ENCODE peak calls at places on chromosomes 12 and 14, in six cellular contexts. G is CD8-positive, alpha-beta T cell; T is tibial artery; J is endothelial cell of umbilical vein; A is astrocyte; U is naive thymus-derived CD4-positive, alpha-beta T cell. K is an unnamed sample. For H3K9me3 and H3K27me3, the result is how much of the 10 kb centered on the place peaks cover.

GRCh38 chr14:73463411-73463810 is 5.1 kb upstream of the NUMB start:
- DNase-seq in G (no peak), T (peak), J (peak), A (peak), U (no peak), K (no peak)

GRCh38 chr12:129696405-129696804 is 207.4 kb downstream of the TMEM132D start:
- DNase-seq in G (no peak), T (no peak), J (no peak), A (no peak), U (no peak), K (no peak)

GRCh38 chr12:100988278-100988625 is 193.7 kb downstream of the ANO4 start:
- DNase-seq in G (no peak), T (no peak), J (no peak), A (no peak), U (no peak), K (no peak)

GRCh38 chr12:69966409-69966808 is 141.4 kb downstream of the MYRFL start:
- DNase-seq in G (no peak), T (peak), J (no peak), A (peak), U (no peak), K (no peak)

GRCh38 chr12:89087149-89087834 is 265.0 kb downstream of the DUSP6 start:
- DNase-seq in G (no peak), T (no peak), J (peak), A (no peak), U (no peak), K (no peak)

GRCh38 chr12:127158385-127159061 is 1108.4 kb upstream of the TMEM132C start:
- DNase-seq in G (no peak), T (no peak), J (no peak), A (no peak), U (no peak), K (no peak)

GRCh38 chr12:107580750-107581529 is 104.7 kb upstream of the PWP1 start:
- DNase-seq in G (no peak), T (no peak), J (no peak), A (no peak), U (no peak), K (no peak)

GRCh38 chr14:24171422-24172260 is at the start of gene REC8:
- DNase-seq in G (peak), T (peak), J (peak), A (peak), U (peak), K (no peak)

DNA sequence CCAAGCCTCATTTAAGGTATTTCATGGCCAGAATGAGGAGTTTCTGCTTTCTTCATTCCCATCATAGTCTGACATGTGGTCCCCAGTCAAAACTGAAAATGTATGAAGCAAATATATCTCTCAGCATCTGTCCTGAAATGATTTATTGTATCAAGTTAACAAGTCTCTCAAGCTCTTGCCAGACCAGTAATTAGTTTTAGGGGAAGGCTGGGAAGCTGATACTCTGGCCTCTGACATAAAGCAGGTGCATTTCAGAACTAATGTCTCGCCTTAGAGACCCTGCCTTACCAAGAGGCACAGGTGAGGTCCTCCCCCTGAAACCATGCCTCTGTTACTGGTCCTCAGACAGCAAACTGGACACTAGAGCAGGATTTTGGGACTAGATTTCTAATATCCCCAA is 266.5 kb downstream of the SLC15A4 start:
- DNase-seq in G (no peak), T (no peak), J (no peak), A (no peak), U (no peak), K (no peak)
- H3K9me3 ChIP-seq in G (under half), T (under half), J (under half), A (under half), U (under half), K (under half)

DNA sequence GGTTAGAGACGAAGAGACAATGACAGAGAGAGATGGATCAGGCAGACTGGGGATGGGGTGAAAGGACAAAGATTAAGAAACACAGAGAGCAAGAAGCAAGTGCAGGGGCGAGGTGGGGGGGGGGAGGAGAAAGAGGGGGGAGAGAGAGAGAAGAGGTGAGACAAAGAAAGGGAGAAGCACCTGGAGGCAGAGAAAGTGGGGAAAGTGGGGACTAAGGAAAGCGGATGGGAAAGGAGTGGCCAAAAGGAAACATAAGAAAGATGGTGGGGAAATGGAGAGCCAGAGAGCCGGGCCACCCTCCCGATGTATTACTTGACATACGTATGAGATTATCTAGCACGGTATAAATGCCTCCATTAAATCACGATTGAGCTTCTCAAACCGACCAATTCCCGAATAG is 18.5 kb upstream of the TBX3 start:
- DNase-seq in G (no peak), T (no peak), J (no peak), A (no peak), U (no peak), K (no peak)
- H3K27me3 ChIP-seq in G (under half), T (under half), J (under half), A (half or more), U (under half), K (under half)

DNA sequence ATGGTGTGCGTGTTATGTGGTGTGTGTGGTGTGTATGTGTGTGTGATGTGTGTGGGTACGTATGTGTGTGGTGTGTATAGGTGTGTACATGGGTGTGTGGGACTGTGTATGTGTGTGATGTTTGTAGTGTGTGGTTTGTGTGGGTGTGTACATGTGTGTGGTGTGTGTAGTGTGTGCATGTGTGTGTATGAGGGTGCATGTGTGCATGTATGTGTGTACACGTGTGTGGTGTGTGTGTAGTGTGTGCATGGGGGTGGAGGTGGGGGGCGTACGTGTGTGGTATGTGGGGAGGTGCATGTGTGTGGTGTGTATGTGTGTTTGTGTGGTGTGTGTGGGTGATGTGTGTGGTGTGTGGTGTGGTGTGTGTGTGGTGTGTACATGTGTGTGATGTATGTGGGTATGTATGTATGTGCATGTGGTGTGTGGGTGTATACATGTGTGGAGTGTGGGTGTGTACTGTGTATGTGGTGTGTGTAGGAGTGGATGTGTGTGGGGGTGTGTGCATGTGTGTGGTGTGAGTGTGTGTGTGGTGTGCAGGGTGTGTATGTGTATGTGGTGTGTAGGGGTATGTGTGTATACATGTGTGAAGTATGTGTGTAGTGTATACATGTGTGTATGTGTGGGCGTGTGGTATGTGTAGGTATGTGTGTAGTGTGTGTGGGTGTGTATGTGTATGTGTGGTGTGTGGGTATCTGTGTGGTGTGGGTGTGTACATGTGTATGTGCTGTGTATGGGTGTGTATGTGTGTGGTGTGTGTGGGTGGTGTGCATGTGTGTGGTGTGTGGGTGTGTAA is 119.8 kb upstream of the GSC start:
- DNase-seq in G (no peak), T (no peak), J (no peak), A (no peak), U (no peak), K (no peak)
- H3K9me3 ChIP-seq in G (under half), T (under half), J (under half), A (under half), U (under half), K (under half)

DNA sequence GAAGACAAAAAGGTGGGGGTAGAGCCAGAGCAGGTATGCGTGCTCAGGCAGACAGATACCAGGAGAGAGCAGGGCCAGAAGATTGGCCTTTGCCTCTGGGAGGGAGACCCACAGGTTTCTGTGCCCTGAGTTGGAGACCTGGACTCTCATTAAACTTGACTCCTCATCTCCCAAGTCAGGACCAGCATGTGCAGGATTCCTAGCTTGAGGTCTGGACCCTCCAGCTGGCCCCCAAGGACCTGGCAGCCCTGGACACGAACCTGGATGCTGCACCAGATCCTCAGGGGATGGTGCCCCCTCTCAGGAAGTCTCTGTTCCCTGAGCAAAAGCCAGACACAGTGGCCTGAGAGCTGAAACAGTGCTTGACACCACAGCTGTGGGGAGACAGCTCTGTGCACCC is 10.5 kb upstream of the KRT73 start:
- DNase-seq in G (no peak), T (no peak), J (no peak), A (no peak), U (no peak), K (no peak)
- H3K27me3 ChIP-seq in G (under half), T (under half), J (under half), A (under half), U (under half), K (under half)

GRCh38 chr14:26404927-26405326 is 192.9 kb downstream of the NOVA1 start:
- DNase-seq in G (no peak), T (no peak), J (no peak), A (no peak), U (no peak), K (no peak)
- H3K9me3 ChIP-seq in G (under half), T (under half), J (under half), A (under half), U (under half), K (under half)